ENCODE peak calls at places on chromosome 20, in ten cellular contexts. G is stimulated activated naive B cell treated with anti-CD40 and anti-IgM and Interleukin-4, amounts not matched to agents 10 μg/mL and 1 μg/mL and 100 μg/mL, for 72 hours; I is erythroblast; N is B cell; X is activated T-helper 1 cell treated with anti-CD3 and anti-CD28 coated beads, Interleukin-2, amount 50 U/mL, for 16 hours; W is left cardiac atrium; F is cardiac fibroblast; L is NAMALWA; Y is ELR; C is amygdala. H is an unnamed sample.

GRCh38 chr20:47063407-47063806 is 168.8 kb downstream of the EYA2 start:
- DNase-seq in G (no peak), I (no peak), N (no peak), X (no peak), W (no peak), F (no peak), L (no peak), Y (no peak), C (no peak), H (no peak)

GRCh38 chr20:23349338-23350006 is 1.1 kb upstream of the NXT1 start:
- DNase-seq in G (no peak), I (no peak), N (no peak), X (no peak), W (no peak), F (no peak), L (no peak), Y (no peak), C (no peak), H (no peak)

GRCh38 chr20:34579936-34580587 is 21.5 kb downstream of the MAP1LC3A start:
- DNase-seq in G (peak), I (no peak), N (peak), X (no peak), W (no peak), F (no peak), L (peak), Y (peak), C (no peak), H (peak)

GRCh38 chr20:22430746-22431168 is 153.6 kb downstream of the FOXA2 start:
- DNase-seq in G (no peak), I (no peak), N (no peak), X (no peak), W (no peak), F (no peak), L (no peak), Y (no peak), C (no peak), H (no peak)

GRCh38 chr20:49877254-49877990 is 37.9 kb downstream of the SPATA2 start:
- DNase-seq in G (no peak), I (no peak), N (no peak), X (no peak), W (no peak), F (no peak), L (no peak), Y (no peak), C (no peak), H (no peak)

GRCh38 chr20:51610111-51610510 is 67.6 kb upstream of the NFATC2 start:
- DNase-seq in G (no peak), I (no peak), N (no peak), X (no peak), W (no peak), F (no peak), L (no peak), Y (no peak), C (no peak), H (no peak)

GRCh38 chr20:4021905-4022304 is 6.5 kb upstream of the RNF24 start:
- DNase-seq in G (no peak), I (no peak), N (no peak), X (no peak), W (peak), F (peak), L (no peak), Y (no peak), C (no peak), H (no peak)

GRCh38 chr20:4305091-4305490 is 289.7 kb upstream of the RNF24 start:
- DNase-seq in G (no peak), I (no peak), N (no peak), X (no peak), W (no peak), F (no peak), L (no peak), Y (no peak), C (no peak), H (no peak)

GRCh38 chr20:55540013-55540412 is 465.3 kb downstream of the CBLN4 start:
- DNase-seq in G (no peak), I (no peak), N (no peak), X (no peak), W (no peak), F (no peak), L (no peak), Y (no peak), C (no peak), H (no peak)

GRCh38 chr20:44738779-44739477 is 6.7 kb upstream of the KCNK15 start:
- DNase-seq in G (peak), I (peak), N (peak), X (no peak), W (no peak), F (peak), L (peak), Y (peak), C (peak), H (no peak)

H was measured in mesenteric fat pad.